ENCODE peak calls at places on chromosomes 7 and 10, in nine cellular contexts. One of them, this sample, is unnamed. For H3K4me1, the result is how much of the 10 kb centered on the place peaks cover.

GRCh38 chr10:13473986-13474385 is 54.8 kb downstream of the BEND7 start:
- DNase-seq in breast epithelium: no peak
- DNase-seq in HepG2: no peak
- DNase-seq in esophagus squamous epithelium: no peak
- DNase-seq in spleen: no peak
- DNase-seq in heart left ventricle: no peak
- DNase-seq in stomach: no peak
- DNase-seq in right lobe of liver: no peak
- DNase-seq in gastrocnemius medialis: no peak
- DNase-seq in this sample: no peak

GRCh38 chr7:2003451-2003930 is 229.3 kb downstream of the MAD1L1 start:
- DNase-seq in breast epithelium: peak
- DNase-seq in stomach: no peak
- DNase-seq in HepG2: no peak
- DNase-seq in right lobe of liver: peak
- DNase-seq in gastrocnemius medialis: no peak
- DNase-seq in esophagus squamous epithelium: no peak
- DNase-seq in heart left ventricle: peak
- DNase-seq in spleen: peak
- DNase-seq in this sample: peak

GRCh38 chr10:61623101-61623500 is 39.6 kb upstream of the CABCOCO1 start:
- DNase-seq in heart left ventricle: no peak
- DNase-seq in breast epithelium: no peak
- DNase-seq in esophagus squamous epithelium: no peak
- DNase-seq in stomach: no peak
- DNase-seq in spleen: no peak
- DNase-seq in HepG2: no peak
- DNase-seq in right lobe of liver: no peak
- DNase-seq in gastrocnemius medialis: no peak
- DNase-seq in this sample: no peak

GRCh38 chr10:113230018-113230610 is 280.1 kb downstream of the TCF7L2 start:
- DNase-seq in stomach: no peak
- DNase-seq in HepG2: no peak
- DNase-seq in heart left ventricle: no peak
- DNase-seq in breast epithelium: no peak
- DNase-seq in gastrocnemius medialis: no peak
- DNase-seq in esophagus squamous epithelium: no peak
- DNase-seq in spleen: no peak
- DNase-seq in right lobe of liver: no peak
- DNase-seq in this sample: no peak

GRCh38 chr7:112124367-112124766 is 81.8 kb downstream of the DOCK4 start:
- DNase-seq in esophagus squamous epithelium: no peak
- DNase-seq in HepG2: no peak
- DNase-seq in gastrocnemius medialis: no peak
- DNase-seq in right lobe of liver: no peak
- DNase-seq in stomach: no peak
- DNase-seq in spleen: no peak
- DNase-seq in breast epithelium: no peak
- DNase-seq in heart left ventricle: no peak
- DNase-seq in this sample: no peak

GRCh38 chr7:4073750-4074149 is 608.3 kb upstream of the FOXK1 start:
- DNase-seq in spleen: no peak
- DNase-seq in stomach: peak
- DNase-seq in gastrocnemius medialis: no peak
- DNase-seq in breast epithelium: no peak
- DNase-seq in HepG2: no peak
- DNase-seq in heart left ventricle: no peak
- DNase-seq in esophagus squamous epithelium: no peak
- DNase-seq in right lobe of liver: no peak
- DNase-seq in this sample: no peak

GRCh38 chr7:129767120-129768011 is 155.8 kb downstream of the NRF1 start:
- DNase-seq in gastrocnemius medialis: no peak
- DNase-seq in HepG2: no peak
- DNase-seq in spleen: peak
- DNase-seq in heart left ventricle: no peak
- DNase-seq in right lobe of liver: no peak
- DNase-seq in stomach: no peak
- DNase-seq in esophagus squamous epithelium: no peak
- DNase-seq in breast epithelium: no peak
- DNase-seq in this sample: no peak

GRCh38 chr10:50152792-50153272 is 85.1 kb downstream of the WASHC2A start:
- DNase-seq in heart left ventricle: no peak
- DNase-seq in right lobe of liver: peak
- DNase-seq in stomach: peak
- DNase-seq in gastrocnemius medialis: no peak
- DNase-seq in HepG2: no peak
- DNase-seq in breast epithelium: no peak
- DNase-seq in esophagus squamous epithelium: no peak
- DNase-seq in spleen: no peak
- DNase-seq in this sample: no peak

GRCh38 chr10:80468806-80469421 is 14.8 kb downstream of the TSPAN14 start:
- DNase-seq in right lobe of liver: no peak
- DNase-seq in gastrocnemius medialis: no peak
- DNase-seq in heart left ventricle: no peak
- DNase-seq in spleen: no peak
- DNase-seq in HepG2: no peak
- DNase-seq in breast epithelium: no peak
- DNase-seq in stomach: no peak
- DNase-seq in esophagus squamous epithelium: no peak
- DNase-seq in this sample: no peak

GRCh38 chr10:5782174-5782573 is 31.1 kb downstream of the GDI2 start:
- DNase-seq in heart left ventricle: no peak
- DNase-seq in right lobe of liver: no peak
- DNase-seq in breast epithelium: no peak
- DNase-seq in HepG2: no peak
- DNase-seq in gastrocnemius medialis: no peak
- DNase-seq in esophagus squamous epithelium: no peak
- DNase-seq in spleen: no peak
- DNase-seq in stomach: no peak
- DNase-seq in this sample: no peak

GRCh38 chr10:5788969-5789368 is 24.3 kb downstream of the GDI2 start:
- DNase-seq in right lobe of liver: no peak
- DNase-seq in esophagus squamous epithelium: no peak
- DNase-seq in gastrocnemius medialis: no peak
- DNase-seq in stomach: no peak
- DNase-seq in breast epithelium: no peak
- DNase-seq in heart left ventricle: no peak
- DNase-seq in HepG2: no peak
- DNase-seq in spleen: no peak
- DNase-seq in this sample: no peak

GRCh38 chr10:5779753-5780152 is 33.5 kb downstream of the GDI2 start:
- DNase-seq in right lobe of liver: no peak
- DNase-seq in spleen: no peak
- DNase-seq in breast epithelium: no peak
- DNase-seq in HepG2: no peak
- DNase-seq in stomach: no peak
- DNase-seq in esophagus squamous epithelium: no peak
- DNase-seq in heart left ventricle: no peak
- DNase-seq in gastrocnemius medialis: no peak
- DNase-seq in this sample: no peak

GRCh38 chr10:5783300-5783699 is 29.9 kb downstream of the GDI2 start:
- DNase-seq in gastrocnemius medialis: no peak
- DNase-seq in HepG2: no peak
- DNase-seq in right lobe of liver: no peak
- DNase-seq in esophagus squamous epithelium: no peak
- DNase-seq in heart left ventricle: no peak
- DNase-seq in stomach: no peak
- DNase-seq in spleen: no peak
- DNase-seq in breast epithelium: no peak
- DNase-seq in this sample: no peak
- TF ChIP-seq POLR2A in gastrocnemius medialis: no peak
- TF ChIP-seq POLR2A in HepG2: no peak
- TF ChIP-seq POLR2A in right lobe of liver: no peak
- TF ChIP-seq POLR2A in esophagus squamous epithelium: no peak
- TF ChIP-seq POLR2A in heart left ventricle: no peak
- TF ChIP-seq POLR2A in stomach: no peak
- TF ChIP-seq POLR2A in spleen: no peak
- TF ChIP-seq POLR2A in breast epithelium: no peak
- TF ChIP-seq POLR2A in this sample: no peak

GRCh38 chr10:24114561-24114960 is 94.4 kb upstream of the KIAA1217 start:
- DNase-seq in breast epithelium: no peak
- DNase-seq in stomach: no peak
- DNase-seq in spleen: no peak
- DNase-seq in right lobe of liver: no peak
- DNase-seq in esophagus squamous epithelium: no peak
- DNase-seq in gastrocnemius medialis: no peak
- DNase-seq in HepG2: no peak
- DNase-seq in heart left ventricle: no peak
- DNase-seq in this sample: no peak
- H3K4me1 ChIP-seq in breast epithelium: under half
- H3K4me1 ChIP-seq in stomach: under half
- H3K4me1 ChIP-seq in spleen: under half
- H3K4me1 ChIP-seq in right lobe of liver: under half
- H3K4me1 ChIP-seq in esophagus squamous epithelium: under half
- H3K4me1 ChIP-seq in gastrocnemius medialis: under half
- H3K4me1 ChIP-seq in HepG2: under half
- H3K4me1 ChIP-seq in heart left ventricle: under half
- H3K4me1 ChIP-seq in this sample: under half

DNA sequence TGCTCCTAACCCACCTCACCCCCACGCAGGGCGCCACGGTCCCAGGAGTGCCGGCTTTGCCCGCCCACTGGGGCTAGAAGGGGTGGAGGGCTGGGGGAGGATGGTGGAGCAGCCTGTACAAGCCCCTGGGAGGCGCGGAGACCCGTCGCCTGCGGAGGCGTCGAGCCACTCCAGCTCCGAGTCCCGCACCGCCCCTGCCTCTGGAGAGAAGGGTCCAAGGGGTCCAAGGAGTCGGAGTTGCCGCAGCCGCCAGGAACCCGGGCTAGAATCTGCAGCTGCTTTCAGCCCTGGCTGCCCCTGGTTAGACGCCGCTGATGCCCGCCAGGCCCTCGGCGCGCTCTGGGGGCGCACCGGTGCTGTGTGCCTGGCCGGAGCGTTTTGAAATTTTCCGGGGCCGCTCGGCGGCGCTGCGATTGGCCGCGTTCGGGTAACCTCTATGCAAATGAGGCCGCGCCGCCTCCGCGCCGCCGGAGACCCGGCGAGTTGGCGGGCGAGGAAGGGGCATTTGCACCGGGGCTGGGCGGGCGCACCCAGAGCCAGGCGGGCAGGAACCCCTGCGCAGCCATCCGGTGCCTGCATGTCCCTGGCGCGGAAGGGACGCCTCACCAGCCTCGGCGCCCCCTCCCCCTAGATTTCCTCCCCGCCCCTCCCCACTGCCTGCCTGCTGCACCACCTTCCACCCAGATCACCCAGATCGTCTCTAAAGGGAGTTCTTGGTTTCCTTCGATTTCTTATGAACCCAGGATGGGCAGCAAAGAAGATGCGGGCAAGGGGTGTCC is at the start of gene HMX2:
- DNase-seq in breast epithelium: no peak
- DNase-seq in gastrocnemius medialis: no peak
- DNase-seq in stomach: no peak
- DNase-seq in right lobe of liver: no peak
- DNase-seq in esophagus squamous epithelium: no peak
- DNase-seq in heart left ventricle: no peak
- DNase-seq in HepG2: peak
- DNase-seq in spleen: peak
- DNase-seq in this sample: no peak
- TF ChIP-seq POLR2A in breast epithelium: no peak
- TF ChIP-seq POLR2A in gastrocnemius medialis: no peak
- TF ChIP-seq POLR2A in stomach: no peak
- TF ChIP-seq POLR2A in right lobe of liver: no peak
- TF ChIP-seq POLR2A in esophagus squamous epithelium: no peak
- TF ChIP-seq POLR2A in heart left ventricle: no peak
- TF ChIP-seq POLR2A in HepG2: no peak
- TF ChIP-seq POLR2A in spleen: no peak
- TF ChIP-seq POLR2A in this sample: no peak

DNA sequence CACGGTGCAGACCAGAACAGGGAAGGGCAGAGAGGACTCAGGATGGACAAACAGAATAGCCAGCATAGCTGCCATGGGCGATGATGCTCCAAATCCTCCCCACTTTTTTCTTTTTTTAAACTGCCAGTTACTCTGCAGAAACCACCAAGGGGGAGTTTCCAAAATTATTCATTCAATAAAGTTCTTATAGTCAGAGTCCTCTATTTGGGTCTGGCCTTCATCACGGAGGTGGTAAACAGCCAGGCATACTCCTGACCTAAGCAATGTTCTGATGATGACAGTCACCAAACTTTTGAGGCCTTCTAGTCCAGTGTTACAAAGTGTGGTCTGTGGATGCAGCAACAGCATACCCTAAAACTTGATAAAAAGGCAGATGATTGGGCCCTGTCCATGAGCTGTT is 12.3 kb downstream of the RAPGEF5 start:
- DNase-seq in heart left ventricle: no peak
- DNase-seq in breast epithelium: no peak
- DNase-seq in right lobe of liver: no peak
- DNase-seq in HepG2: no peak
- DNase-seq in stomach: no peak
- DNase-seq in esophagus squamous epithelium: no peak
- DNase-seq in spleen: no peak
- DNase-seq in gastrocnemius medialis: no peak
- DNase-seq in this sample: no peak
- H3K4me1 ChIP-seq in heart left ventricle: under half
- H3K4me1 ChIP-seq in breast epithelium: under half
- H3K4me1 ChIP-seq in right lobe of liver: half or more
- H3K4me1 ChIP-seq in HepG2: half or more
- H3K4me1 ChIP-seq in stomach: under half
- H3K4me1 ChIP-seq in esophagus squamous epithelium: under half
- H3K4me1 ChIP-seq in spleen: under half
- H3K4me1 ChIP-seq in gastrocnemius medialis: under half
- H3K4me1 ChIP-seq in this sample: under half

DNA sequence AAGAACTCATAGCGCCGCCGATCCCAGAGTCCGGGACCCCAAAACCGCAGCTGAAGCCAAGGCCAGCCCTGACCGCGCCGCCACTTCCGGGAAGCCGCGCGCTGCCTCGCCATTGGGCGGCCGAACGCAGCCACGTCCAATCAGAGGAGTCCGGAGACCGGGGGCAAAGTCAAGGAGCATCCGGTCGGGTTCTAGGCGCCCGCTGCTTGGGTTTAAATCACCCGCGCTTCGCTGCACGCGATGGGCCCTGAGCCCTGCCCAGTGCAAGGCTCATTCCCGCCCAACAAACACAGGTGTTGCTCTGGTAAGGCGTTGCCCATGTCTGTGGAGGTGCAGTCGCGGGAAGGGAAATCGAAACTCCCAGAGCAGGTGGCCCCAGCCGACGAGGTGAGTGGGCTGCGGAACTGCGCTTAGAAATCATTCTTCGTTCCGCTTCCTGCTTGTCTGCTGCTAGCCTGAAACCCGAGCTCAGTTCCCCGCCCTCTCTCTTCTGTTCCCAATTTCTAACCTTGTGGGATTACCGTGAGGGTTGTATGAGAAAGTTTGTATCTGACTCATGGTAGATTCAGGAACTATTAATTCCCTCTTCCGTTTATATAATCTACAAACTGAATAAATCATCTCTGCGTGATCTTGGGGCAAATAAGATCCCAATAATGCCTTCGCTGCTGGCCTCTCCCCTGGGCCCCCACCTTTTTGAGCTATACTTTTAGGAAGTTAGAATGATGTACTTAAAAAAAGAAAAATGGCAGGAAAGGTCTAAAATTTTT is at the start of gene DCLRE1C:
- DNase-seq in esophagus squamous epithelium: peak
- DNase-seq in gastrocnemius medialis: peak
- DNase-seq in right lobe of liver: peak
- DNase-seq in heart left ventricle: peak
- DNase-seq in spleen: peak
- DNase-seq in breast epithelium: peak
- DNase-seq in stomach: peak
- DNase-seq in HepG2: peak
- DNase-seq in this sample: peak
- TF ChIP-seq POLR2A in esophagus squamous epithelium: peak
- TF ChIP-seq POLR2A in gastrocnemius medialis: peak
- TF ChIP-seq POLR2A in right lobe of liver: peak
- TF ChIP-seq POLR2A in heart left ventricle: peak
- TF ChIP-seq POLR2A in spleen: no peak
- TF ChIP-seq POLR2A in breast epithelium: peak
- TF ChIP-seq POLR2A in stomach: no peak
- TF ChIP-seq POLR2A in HepG2: peak
- TF ChIP-seq POLR2A in this sample: no peak

This sample was measured in ovary.